ENCODE peak calls at places on chromosomes 2 and 18, in six cellular contexts. V, L, Y, B, C and Z are unnamed samples.

GRCh38 chr2:5849596-5849995 is 157.4 kb downstream of the SOX11 start:
- DNase-seq in V (no peak), L (no peak), Y (no peak), B (no peak), C (no peak), Z (no peak)

GRCh38 chr2:157747695-157748370 is 119.2 kb upstream of the ACVR1C start:
- DNase-seq in V (no peak), L (no peak), Y (no peak), B (peak; percentile 71), C (peak; percentile 30), Z (no peak)

GRCh38 chr2:201974651-201975050 is 59.0 kb upstream of the FZD7 start:
- DNase-seq in V (no peak), L (no peak), Y (no peak), B (no peak), C (no peak), Z (no peak)

GRCh38 chr2:42961385-42961800 is 169.0 kb upstream of the HAAO start:
- DNase-seq in V (no peak), L (peak; percentile 85), Y (no peak), B (peak; percentile 94), C (peak; percentile 69), Z (no peak)

GRCh38 chr2:84849271-84849952 is 31.5 kb downstream of the TRABD2A start:
- DNase-seq in V (no peak), L (no peak), Y (no peak), B (no peak), C (no peak), Z (no peak)

GRCh38 chr2:33791625-33792024 is 192.5 kb upstream of the FAM98A start:
- DNase-seq in V (no peak), L (no peak), Y (no peak), B (no peak), C (no peak), Z (no peak)

GRCh38 chr18:34729264-34729663 is 19.2 kb downstream of the DTNA start:
- DNase-seq in V (no peak), L (no peak), Y (no peak), B (no peak), C (no peak), Z (peak; percentile 9)

GRCh38 chr18:22451796-22452195 is 34.1 kb upstream of the CTAGE1 start:
- DNase-seq in V (no peak), L (no peak), Y (no peak), B (no peak), C (no peak), Z (no peak)

GRCh38 chr2:191037351-191037750 is 23.4 kb upstream of the STAT1 start:
- DNase-seq in V (no peak), L (no peak), Y (no peak), B (no peak), C (no peak), Z (no peak)

GRCh38 chr18:42192251-42193248 is 237.5 kb downstream of the PIK3C3 start:
- DNase-seq in V (no peak), L (no peak), Y (no peak), B (no peak), C (no peak), Z (no peak)

GRCh38 chr2:240564571-240565266 is 3.6 kb upstream of the RNPEPL1 start:
- DNase-seq in V (no peak), L (no peak), Y (peak; percentile 28), B (no peak), C (no peak), Z (no peak)
- TF ChIP-seq POLR2A in V (no peak), L (no peak), Y (no peak), B (no peak), C (no peak), Z (no peak)

GRCh38 chr2:68734176-68734575 is 435 bp upstream of the ARHGAP25 start:
- DNase-seq in V (no peak), L (no peak), Y (no peak), B (no peak), C (no peak), Z (no peak)

GRCh38 chr2:68736086-68736485 is 1.5 kb downstream of the ARHGAP25 start:
- DNase-seq in V (no peak), L (no peak), Y (no peak), B (no peak), C (no peak), Z (no peak)

GRCh38 chr2:68733365-68733764 is 1.2 kb upstream of the ARHGAP25 start:
- DNase-seq in V (no peak), L (no peak), Y (no peak), B (no peak), C (no peak), Z (no peak)

GRCh38 chr2:68732533-68732932 is 2.1 kb upstream of the ARHGAP25 start:
- DNase-seq in V (no peak), L (no peak), Y (no peak), B (no peak), C (no peak), Z (no peak)

GRCh38 chr2:68734688-68735525 is at the start of gene ARHGAP25:
- DNase-seq in V (no peak), L (no peak), Y (peak; percentile 57), B (no peak), C (peak; percentile 25), Z (no peak)
- TF ChIP-seq POLR2A in V (no peak), L (no peak), Y (peak; percentile 36), B (no peak), C (peak; percentile 23), Z (no peak)

DNA sequence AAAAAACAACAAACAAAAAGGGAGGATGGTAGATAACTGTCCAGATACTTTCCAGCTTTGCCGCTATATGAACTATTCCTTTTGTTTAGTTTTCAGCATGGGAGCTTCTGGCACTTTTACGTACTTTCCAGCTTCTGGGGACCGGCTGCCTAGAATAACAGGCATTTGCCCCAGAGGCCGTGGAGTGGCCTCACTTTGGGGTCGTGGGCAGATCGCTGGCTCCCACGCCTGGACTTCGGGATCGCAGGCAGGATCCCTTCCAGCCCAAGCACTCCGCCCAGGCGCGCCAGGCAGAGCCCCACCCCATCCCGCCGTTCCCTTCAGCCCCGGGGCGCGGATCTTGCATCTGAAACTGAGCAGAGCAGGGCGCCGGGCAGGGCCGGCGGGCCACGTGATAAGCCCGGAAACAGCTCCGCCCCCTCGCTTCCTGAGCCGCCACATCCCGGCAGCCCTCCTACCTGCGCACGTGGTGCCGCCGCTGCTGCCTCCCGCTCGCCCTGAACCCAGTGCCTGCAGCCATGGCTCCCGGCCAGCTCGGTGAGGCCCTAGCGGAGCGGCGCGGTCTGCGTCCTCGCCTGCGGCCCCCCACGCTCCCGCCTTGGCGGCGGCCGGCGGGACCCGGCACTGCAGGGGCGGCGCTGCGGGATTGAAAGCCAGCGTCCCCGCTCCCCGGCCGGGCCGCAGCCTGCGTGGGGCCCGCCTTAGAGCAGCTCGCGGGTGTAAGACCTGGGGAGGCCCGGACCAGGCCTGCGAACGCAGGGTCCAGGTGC is at the start of gene ATIC:
- DNase-seq in V (peak; percentile 70), L (peak; percentile 86), Y (peak; percentile 96), B (peak; percentile 97), C (peak; percentile 90), Z (peak; percentile 92)
- TF ChIP-seq POLR2A in V (no peak), L (no peak), Y (peak; percentile 64), B (no peak), C (peak; percentile 49), Z (peak; percentile 65)

GRCh38 chr2:238653436-238654109 is 194.3 kb upstream of the TWIST2 start:
- DNase-seq in V (no peak), L (no peak), Y (no peak), B (no peak), C (no peak), Z (no peak)
- TF ChIP-seq POLR2A in V (no peak), L (no peak), Y (no peak), B (no peak), C (no peak), Z (no peak)

DNA sequence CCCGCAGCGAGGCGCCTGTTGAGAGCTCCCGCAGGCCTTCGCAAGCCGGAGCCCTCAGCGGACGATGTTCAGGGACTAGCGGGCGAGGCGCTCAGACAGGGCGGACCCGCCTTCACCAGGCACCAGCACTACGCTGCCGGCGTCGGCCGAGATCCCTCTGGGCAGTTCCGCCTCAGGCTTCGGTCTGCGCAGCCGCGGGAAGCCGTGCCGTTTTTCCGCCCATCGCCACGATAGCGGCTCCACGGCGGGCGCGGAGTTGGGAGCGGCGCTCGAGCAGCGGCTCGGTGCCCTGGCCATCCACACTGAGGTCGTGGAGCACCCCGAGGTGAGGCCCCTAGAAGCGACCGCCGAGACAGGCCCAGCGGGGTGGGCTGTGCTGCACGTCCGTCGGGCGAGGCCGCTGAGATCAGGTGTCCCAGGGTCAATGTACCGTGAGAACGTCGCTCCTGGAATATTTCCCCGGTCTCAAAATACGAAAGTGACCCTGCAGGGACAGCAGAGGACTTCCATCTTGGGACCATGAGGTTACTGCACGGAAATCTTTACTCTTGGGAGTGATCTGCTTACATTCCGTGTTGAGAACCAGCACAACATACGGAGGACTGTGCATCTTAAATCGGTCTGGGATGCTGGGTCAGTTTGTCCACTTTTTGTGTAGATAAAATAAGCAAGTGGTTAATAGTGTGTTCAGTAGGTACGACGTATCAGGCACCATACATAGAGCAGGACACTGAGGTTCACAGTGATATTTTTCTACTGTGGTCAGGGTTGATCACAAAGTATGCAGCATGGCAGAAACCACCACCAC is 13.3 kb upstream of the MTIF2 start:
- DNase-seq in V (peak; percentile 34), L (peak; percentile 80), Y (peak; percentile 79), B (peak; percentile 92), C (peak; percentile 67), Z (peak; percentile 24)
- TF ChIP-seq POLR2A in V (no peak), L (peak; percentile 35), Y (peak; percentile 76), B (peak; percentile 59), C (peak; percentile 38), Z (peak; percentile 50)

DNA sequence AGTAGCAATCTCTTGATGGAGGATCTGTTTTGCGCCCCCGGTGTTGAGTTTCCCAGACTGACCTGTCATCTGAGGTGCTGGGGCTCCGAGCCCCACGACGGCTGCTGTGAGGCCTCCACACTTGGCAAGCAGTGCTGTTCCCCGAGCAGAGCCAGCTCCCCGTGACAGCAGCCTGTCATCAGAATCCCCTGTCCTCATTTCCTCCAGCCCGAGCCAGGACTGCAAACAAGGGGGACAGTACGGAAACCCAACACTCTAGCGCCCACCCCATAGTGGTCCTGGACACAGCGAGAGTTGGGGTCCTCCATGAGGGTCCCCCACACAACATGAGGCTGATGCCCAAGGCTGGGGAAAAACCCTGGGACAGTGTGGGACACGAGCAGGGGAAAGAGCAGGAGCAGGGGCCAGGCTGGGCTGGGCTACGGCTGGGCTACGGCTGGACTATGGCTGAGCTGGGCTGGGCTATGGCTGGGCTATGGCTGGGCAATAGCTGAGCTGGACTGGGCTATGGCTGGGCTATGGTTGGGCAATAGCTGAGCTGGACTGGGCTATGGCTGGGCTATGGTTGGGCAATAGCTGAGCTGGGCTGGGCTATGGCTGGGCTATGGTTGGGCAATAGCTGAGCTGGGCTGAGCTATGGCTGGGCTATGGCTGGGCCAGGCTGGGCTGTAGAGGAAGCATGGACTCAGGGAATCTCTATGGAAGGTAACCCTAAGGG is 1.5 kb upstream of the KLHL30 start:
- DNase-seq in V (no peak), L (no peak), Y (no peak), B (no peak), C (no peak), Z (no peak)
- TF ChIP-seq POLR2A in V (no peak), L (no peak), Y (no peak), B (no peak), C (no peak), Z (no peak)

DNA sequence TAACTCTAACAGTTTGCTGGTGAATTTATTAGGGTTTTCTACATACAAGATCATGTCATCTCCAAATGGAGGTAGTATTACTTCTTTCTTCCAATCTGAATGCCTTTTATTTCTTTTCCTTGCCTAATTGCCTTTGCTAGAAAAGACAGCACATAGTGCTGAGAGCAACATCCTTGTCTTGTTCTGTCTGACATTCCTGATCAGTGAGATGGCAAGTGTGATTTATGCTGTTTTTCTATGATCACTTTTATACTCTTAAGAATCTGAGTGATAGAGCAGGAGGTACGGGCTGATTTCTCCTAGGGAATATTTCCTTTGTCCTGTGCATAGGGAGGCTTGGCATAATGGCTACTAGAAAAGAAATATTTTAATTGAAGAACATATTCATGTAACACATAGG is 17.3 kb downstream of the LYPD6B start:
- DNase-seq in V (no peak), L (no peak), Y (no peak), B (no peak), C (no peak), Z (no peak)
- TF ChIP-seq POLR2A in V (no peak), L (no peak), Y (no peak), B (no peak), C (no peak), Z (no peak)